ENCODE peak calls at places on chromosome 6, in seven cellular contexts. Z is adrenal gland, G is fibroblast of pulmonary artery, F is foreskin fibroblast, H is Peyer's patch, J is spleen, X is neural progenitor cell. T is an unnamed sample.

GRCh38 chr6:158143700-158144099 is 24.4 kb downstream of the SERAC1 start:
- DNase-seq in Z (peak), G (peak), F (peak), H (no peak), J (no peak), X (peak), T (no peak)

GRCh38 chr6:143513410-143513809 is 1.9 kb upstream of the FUCA2 start:
- DNase-seq in Z (peak), G (no peak), F (peak), H (peak), J (peak), X (peak), T (no peak)

GRCh38 chr6:8102122-8102958 is at the start of gene EEF1E1:
- DNase-seq in Z (peak), G (peak), F (peak), H (peak), J (peak), X (peak), T (peak)

GRCh38 chr6:37691904-37692806 is 5.5 kb downstream of the MDGA1 start:
- DNase-seq in Z (peak), G (peak), F (peak), H (peak), J (peak), X (peak), T (peak)

GRCh38 chr6:106731144-106731842 is 101.9 kb downstream of the QRSL1 start:
- DNase-seq in Z (peak), G (no peak), F (no peak), H (no peak), J (no peak), X (no peak), T (no peak)

GRCh38 chr6:2963756-2964155 is 7.6 kb downstream of the SERPINB6 start:
- DNase-seq in Z (no peak), G (no peak), F (no peak), H (no peak), J (no peak), X (no peak), T (no peak)

GRCh38 chr6:134734312-134734869 is 215.5 kb downstream of the ALDH8A1 start:
- DNase-seq in Z (no peak), G (no peak), F (peak), H (no peak), J (no peak), X (peak), T (no peak)

GRCh38 chr6:167477688-167478087 is 152.8 kb downstream of the TTLL2 start:
- DNase-seq in Z (no peak), G (no peak), F (no peak), H (no peak), J (no peak), X (no peak), T (no peak)

GRCh38 chr6:145199961-145200360 is 535.4 kb downstream of the EPM2A start:
- DNase-seq in Z (no peak), G (peak), F (peak), H (no peak), J (no peak), X (no peak), T (no peak)

GRCh38 chr6:34276881-34277762 is 28.3 kb upstream of the SMIM29 start:
- DNase-seq in Z (no peak), G (no peak), F (no peak), H (no peak), J (no peak), X (no peak), T (no peak)

GRCh38 chr6:71248306-71248705 is 40.3 kb upstream of the OGFRL1 start:
- DNase-seq in Z (peak), G (peak), F (peak), H (no peak), J (no peak), X (no peak), T (no peak)

GRCh38 chr6:32118782-32119628 is 9.0 kb downstream of the ATF6B start:
- DNase-seq in Z (peak), G (peak), F (peak), H (peak), J (peak), X (peak), T (peak)

GRCh38 chr6:50924758-50925157 is 106.1 kb downstream of the TFAP2B start:
- DNase-seq in Z (no peak), G (no peak), F (no peak), H (no peak), J (no peak), X (no peak), T (no peak)

GRCh38 chr6:71284785-71285184 is 3.8 kb upstream of the OGFRL1 start:
- DNase-seq in Z (no peak), G (no peak), F (no peak), H (no peak), J (no peak), X (no peak), T (no peak)

GRCh38 chr6:117270960-117271507 is 5.7 kb downstream of the VGLL2 start:
- DNase-seq in Z (no peak), G (no peak), F (no peak), H (no peak), J (no peak), X (no peak), T (no peak)

GRCh38 chr6:25788305-25788922 is 33.9 kb downstream of the SLC17A4 start:
- DNase-seq in Z (peak), G (peak), F (peak), H (peak), J (no peak), X (peak), T (no peak)

DNA sequence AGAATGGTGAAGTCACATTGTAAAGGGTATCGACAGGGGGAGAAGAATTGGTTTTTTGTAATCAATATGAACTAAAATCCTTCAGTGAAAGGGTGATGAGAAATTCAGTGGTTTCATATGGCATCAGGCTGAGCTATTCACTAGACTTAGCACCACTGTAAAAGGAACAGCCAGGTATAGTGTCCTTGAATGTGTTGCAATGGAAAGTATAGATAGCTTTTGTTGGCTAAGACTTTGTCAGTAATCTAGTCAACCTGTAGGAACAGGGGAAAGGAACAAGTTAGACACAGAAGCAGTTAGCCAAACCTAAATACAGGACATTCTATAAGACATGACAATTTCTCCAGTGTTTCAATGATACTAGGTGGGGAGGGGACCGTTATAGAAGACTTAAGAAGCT is 172.6 kb upstream of the MOCS1 start:
- DNase-seq in Z (no peak), G (no peak), F (no peak), H (no peak), J (no peak), X (no peak), T (no peak)
- H3K4me3 ChIP-seq in Z (no peak), G (no peak), F (no peak), H (no peak), J (no peak), X (no peak), T (no peak)

DNA sequence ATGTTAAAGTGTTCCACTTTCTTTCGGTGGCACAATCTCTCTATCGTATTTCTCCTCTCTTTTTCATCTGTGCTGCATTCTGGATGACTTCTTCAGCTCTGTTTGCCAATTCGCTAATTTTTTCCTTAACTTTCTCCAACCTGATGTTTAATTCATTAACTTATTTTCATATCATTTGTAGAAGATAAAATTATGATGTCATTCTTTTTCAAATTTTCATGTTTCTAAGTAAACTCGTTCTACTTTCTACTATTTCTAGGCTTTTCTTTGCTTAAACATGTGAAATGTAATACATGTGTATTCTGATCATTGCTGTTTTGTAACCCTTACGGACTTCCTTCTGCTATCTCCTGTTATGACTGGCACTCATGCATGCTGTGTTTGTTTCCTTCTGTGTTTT is 648.4 kb downstream of the QKI start:
- DNase-seq in Z (no peak), G (no peak), F (no peak), H (no peak), J (no peak), X (no peak), T (no peak)
- TF ChIP-seq CTCF in Z (no peak), G (no peak), F (no peak), H (no peak), J (no peak), X (no peak), T (no peak)

DNA sequence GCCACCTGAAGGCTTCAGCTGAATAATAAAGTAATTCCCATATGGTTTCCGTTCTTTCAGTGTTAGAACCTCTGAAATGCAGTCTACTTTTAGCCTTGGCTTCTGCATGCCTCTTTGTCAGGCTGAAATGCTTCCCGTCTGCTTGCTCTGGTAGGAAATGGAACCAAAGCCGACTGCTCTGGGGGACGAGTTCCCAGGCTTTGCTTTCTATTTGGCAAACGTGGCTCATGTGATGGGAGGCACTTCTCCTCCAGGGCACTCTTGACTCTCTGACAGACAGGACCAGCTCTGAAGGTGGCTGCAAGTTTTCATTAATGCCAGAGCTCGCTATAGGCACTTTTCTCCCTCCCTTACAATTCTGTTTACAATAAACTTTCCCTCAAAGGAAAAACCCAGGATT is 225.2 kb downstream of the PRL start:
- DNase-seq in Z (peak), G (peak), F (peak), H (no peak), J (no peak), X (peak), T (peak)
- H3K4me3 ChIP-seq in Z (no peak), G (peak), F (peak), H (no peak), J (peak), X (no peak), T (no peak)

DNA sequence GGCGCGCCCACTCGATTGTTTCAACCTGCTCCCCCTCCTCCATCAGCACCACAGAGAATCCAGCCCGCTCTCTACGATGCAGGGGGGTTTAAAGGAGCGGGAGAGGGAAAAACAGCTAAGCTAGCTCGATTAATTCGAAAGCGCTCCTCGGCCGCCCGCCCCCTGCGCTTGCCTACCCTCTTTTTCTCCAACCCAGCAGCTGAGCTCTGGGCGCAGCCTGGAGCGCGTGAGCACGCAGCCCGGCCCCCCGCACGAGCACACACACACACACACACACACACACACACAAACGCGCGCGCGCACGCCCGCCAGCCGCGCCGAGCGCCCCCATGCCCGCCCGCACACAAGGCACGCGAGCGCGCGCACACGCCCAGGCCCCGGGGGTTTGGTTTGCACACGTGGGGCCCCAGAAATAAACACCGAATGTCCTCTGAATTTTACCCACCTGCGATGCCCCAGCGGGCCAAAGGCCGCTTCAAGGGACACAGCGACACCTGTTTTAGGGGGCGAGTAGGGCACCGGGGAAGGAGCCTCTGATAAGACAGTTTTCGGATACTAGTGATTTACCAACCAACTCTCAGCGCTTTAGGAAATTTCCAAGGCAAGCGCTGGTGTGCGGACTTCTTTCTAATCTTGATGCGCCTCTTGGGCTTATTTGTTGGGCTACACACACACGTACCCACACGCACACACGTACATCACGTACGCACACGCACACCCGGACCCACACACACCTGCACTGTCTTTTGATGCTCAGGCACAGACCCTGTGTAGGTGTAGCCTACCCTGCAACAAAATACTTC is 787 bp upstream of the NRN1 start:
- DNase-seq in Z (no peak), G (no peak), F (no peak), H (no peak), J (peak), X (peak), T (no peak)
- TF ChIP-seq CTCF in Z (no peak), G (no peak), F (no peak), H (no peak), J (no peak), X (peak), T (no peak)

DNA sequence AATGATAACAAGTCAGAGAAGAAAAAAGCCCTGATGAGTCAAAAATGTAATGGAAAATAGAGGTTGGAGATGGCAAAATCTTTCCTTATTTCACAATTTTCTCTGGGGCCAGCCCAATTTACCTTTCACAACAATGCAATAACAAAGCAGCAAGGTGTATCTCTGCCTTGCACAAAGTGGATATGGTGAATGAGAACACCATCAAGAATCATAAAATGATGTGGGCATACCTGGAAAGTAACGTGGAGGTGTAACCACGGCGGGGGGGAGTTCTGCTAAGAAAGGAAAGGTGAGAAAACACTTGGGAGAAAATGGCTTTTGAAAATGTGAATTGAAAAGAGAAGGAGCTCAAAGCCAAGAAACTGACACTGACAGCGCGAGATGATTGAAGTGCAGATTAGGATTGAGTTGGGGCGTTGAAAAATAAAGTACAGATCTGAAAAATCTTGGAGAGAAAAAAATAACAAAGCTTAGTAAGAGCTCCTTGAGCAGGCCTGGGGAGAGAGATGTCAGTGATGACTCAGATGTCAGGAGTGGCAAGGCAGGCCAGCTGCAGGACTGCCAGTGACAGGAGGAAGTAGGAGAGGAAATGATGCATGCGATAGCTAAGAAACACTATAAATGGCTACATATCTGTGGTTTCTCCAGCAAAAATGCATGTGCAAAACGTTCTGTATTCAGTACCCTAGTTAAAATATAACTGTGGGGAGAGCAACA is 26.2 kb downstream of the ARHGAP18 start:
- DNase-seq in Z (peak), G (peak), F (peak), H (no peak), J (peak), X (no peak), T (no peak)
- H3K4me3 ChIP-seq in Z (no peak), G (peak), F (no peak), H (no peak), J (peak), X (no peak), T (no peak)

T was measured in ovary.